ENCODE peak calls at places on chromosomes 6 and 20, in six cellular contexts. Z is hepatocyte, G is fibroblast of lung, X is H9, M is endothelial cell of umbilical vein, H is IMR-90. F is an unnamed sample. For H3K9me3, the result is how much of the 10 kb centered on the place peaks cover.

GRCh38 chr6:43053545-43054205 is at the start of gene CUL7:
- DNase-seq in X (peak), M (peak), H (peak), G (peak), Z (peak), F (peak)

GRCh38 chr6:163711615-163712568 is 297.4 kb downstream of the QKI start:
- DNase-seq in X (peak), M (no peak), Z (no peak), H (no peak), G (no peak), F (no peak)

GRCh38 chr20:7159903-7160302 is 392.4 kb downstream of the BMP2 start:
- DNase-seq in X (no peak), H (no peak), G (no peak), M (peak), Z (no peak), F (peak)

GRCh38 chr20:16476032-16476431 is 97.2 kb downstream of the KIF16B start:
- DNase-seq in G (peak), M (peak), H (peak), X (no peak), Z (peak), F (peak)

GRCh38 chr20:3307695-3308094 is 68.7 kb upstream of the SLC4A11 start:
- DNase-seq in M (no peak), X (no peak), H (peak), G (no peak), Z (no peak), F (no peak)

GRCh38 chr20:37259865-37260264 is 1.7 kb downstream of the GHRH start:
- DNase-seq in G (no peak), X (no peak), M (no peak), Z (no peak), H (no peak), F (no peak)

GRCh38 chr6:27728442-27728841 is 183.8 kb downstream of the OR2B2 start:
- DNase-seq in H (no peak), X (no peak), M (no peak), Z (no peak), G (no peak), F (no peak)

GRCh38 chr20:45538209-45538798 is 978 bp downstream of the WFDC6 start:
- DNase-seq in X (peak), Z (no peak), M (no peak), H (no peak), G (no peak), F (peak)

GRCh38 chr6:141107562-141108160 is 1025.1 kb upstream of the GJE1 start:
- DNase-seq in X (no peak), Z (no peak), M (peak), H (peak), G (peak), F (peak)

DNA sequence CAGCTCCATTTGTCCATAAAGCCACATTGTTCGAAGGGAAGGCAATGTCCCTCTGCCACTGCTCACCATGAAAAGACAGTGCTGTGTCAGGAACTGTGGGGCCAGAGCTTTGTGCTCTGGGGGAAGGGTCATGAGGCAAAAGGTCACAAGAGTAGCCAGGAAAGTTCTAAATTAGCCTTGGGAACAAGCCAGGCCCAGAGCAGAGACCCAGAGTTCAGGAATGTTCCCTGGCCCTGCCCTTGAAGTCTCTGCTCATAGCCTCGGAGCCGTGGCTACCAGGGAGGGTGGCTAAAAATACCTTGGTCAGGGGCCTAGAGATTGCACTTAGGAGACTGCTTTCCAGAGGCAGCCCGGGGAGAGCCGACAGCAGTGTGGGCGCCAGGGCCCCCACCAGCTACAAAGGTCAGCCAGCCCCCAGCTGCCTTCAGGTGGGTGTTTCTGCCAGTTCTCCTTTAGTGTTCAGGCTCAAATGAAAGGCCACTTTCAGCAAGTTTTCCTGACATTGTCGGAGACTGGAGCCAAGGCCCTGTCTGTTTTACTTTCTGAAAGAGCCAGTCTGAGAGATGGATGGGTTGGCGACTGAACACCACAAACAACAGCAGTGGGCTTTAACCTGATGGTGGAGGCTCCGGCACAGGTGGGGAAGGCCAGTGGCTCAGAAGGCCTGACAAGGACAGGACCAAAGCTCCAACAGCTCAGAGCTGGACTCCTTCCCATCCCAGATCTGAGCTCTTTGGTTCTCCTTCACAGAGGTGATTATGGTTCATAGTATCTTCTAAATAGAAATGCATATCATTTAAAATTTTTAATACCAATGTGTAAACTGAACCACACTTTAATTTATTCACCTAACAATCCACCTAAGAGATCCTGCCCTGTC is 76.2 kb downstream of the CDH26 start:
- DNase-seq in H (no peak), G (no peak), M (no peak), Z (no peak), X (no peak), F (no peak)
- H3K27ac ChIP-seq in H (no peak), G (no peak), M (no peak), Z (peak), X (no peak), F (no peak)

GRCh38 chr6:104240865-104241264 is 618.9 kb downstream of the HACE1 start:
- DNase-seq in M (no peak), H (no peak), Z (no peak), X (no peak), G (no peak), F (no peak)

DNA sequence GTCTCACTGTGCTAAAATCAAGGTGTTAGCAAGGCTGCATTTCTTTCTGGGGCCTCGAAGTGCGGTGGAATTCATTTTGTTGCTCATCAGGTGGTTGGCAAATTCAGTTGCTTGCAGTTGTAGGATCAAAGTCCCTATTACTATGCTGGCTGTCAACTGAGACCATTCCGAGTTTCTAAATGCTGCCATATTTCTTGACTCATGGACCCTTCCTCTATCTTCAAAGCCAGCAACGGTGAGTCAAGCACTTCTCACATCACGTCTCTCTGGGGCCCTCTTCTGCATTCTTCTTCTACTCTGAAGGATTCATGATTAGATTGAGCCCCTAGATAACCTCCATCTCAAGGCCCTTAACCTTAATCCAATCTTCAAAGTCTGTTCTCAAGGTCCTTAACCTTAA is 619.7 kb downstream of the HACE1 start:
- DNase-seq in Z (no peak), H (no peak), X (no peak), G (no peak), M (no peak), F (no peak)
- H3K4me2 ChIP-seq in Z (no peak), H (no peak), X (no peak), G (no peak), M (no peak), F (no peak)

DNA sequence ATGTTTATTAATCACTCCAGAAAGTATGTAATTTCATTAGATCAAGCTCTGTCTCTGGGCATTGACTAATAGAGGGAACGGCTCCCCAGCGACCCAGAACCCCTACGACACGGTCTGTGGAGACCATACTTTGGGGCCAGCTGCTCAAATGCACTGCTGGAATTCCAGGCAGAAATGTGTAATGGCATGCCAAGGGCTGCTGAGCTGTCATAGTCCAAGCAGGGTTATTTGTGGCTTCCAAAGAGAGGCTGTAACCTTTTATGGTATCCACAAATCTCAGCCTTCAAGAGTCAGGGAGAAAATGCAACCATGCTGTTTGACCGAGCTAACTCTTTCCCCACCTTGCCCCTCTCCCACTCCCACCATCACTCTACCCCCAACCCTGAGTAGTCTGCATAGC is 755.8 kb downstream of the DHX35 start:
- DNase-seq in Z (no peak), H (no peak), G (peak), X (no peak), M (no peak), F (no peak)
- H3K9me3 ChIP-seq in Z (under half), H (under half), G (under half), X (under half), M (under half), F (under half)

GRCh38 chr6:7106752-7107577 is 796 bp upstream of the RREB1 start:
- DNase-seq in X (peak), M (no peak), H (peak), Z (peak), G (no peak), F (peak)
- H3K27ac ChIP-seq in X (no peak), M (no peak), H (peak), Z (peak), G (peak), F (peak)

GRCh38 chr6:161498881-161499280 is 225.0 kb upstream of the AGPAT4 start:
- DNase-seq in X (no peak), M (no peak), Z (no peak), H (no peak), G (no peak), F (no peak)
- H3K4me2 ChIP-seq in X (no peak), M (no peak), Z (no peak), H (no peak), G (no peak), F (no peak)

GRCh38 chr6:137181876-137182653 is 8.6 kb upstream of the IL22RA2 start:
- DNase-seq in M (no peak), Z (no peak), H (no peak), G (no peak), X (no peak), F (no peak)
- H3K9me3 ChIP-seq in M (under half), Z (under half), H (under half), G (under half), X (under half), F (under half)

GRCh38 chr6:78605909-78606446 is 261.4 kb upstream of the IRAK1BP1 start:
- DNase-seq in Z (no peak), X (no peak), G (peak), H (peak), M (peak), F (peak)
- H3K27ac ChIP-seq in Z (no peak), X (no peak), G (no peak), H (peak), M (peak), F (no peak)